ENCODE peak calls at places on chromosome 14, in ten cellular contexts. P is choroid plexus epithelial cell, F is fibroblast of mammary gland, L is HepG2, Q is fibroblast of lung, J is fibroblast of pulmonary artery, I is astrocyte of the spinal cord, S is NB4, V is sigmoid colon, M is LNCaP clone FGC. N is an unnamed sample.

GRCh38 chr14:36056846-36057245 is 119.7 kb downstream of the PTCSC3 start:
- DNase-seq in J (no peak), F (no peak), I (no peak), L (no peak), P (no peak), V (no peak), Q (no peak), S (no peak), M (no peak), N (no peak)

GRCh38 chr14:90281766-90282165 is 25.4 kb downstream of the PSMC1 start:
- DNase-seq in Q (peak), M (no peak), P (no peak), L (no peak), V (no peak), F (peak), I (no peak), S (no peak), J (no peak), N (no peak)

GRCh38 chr14:94058674-94059138 is 22.3 kb downstream of the DDX24 start:
- DNase-seq in V (no peak), M (no peak), F (no peak), P (no peak), I (no peak), J (no peak), S (no peak), Q (no peak), L (peak), N (no peak)

GRCh38 chr14:96271421-96271762 is 15.4 kb downstream of the BDKRB1 start:
- DNase-seq in M (no peak), F (no peak), L (no peak), Q (no peak), S (peak), I (no peak), P (no peak), J (no peak), V (no peak), N (no peak)

GRCh38 chr14:51564986-51565604 is 86.6 kb upstream of the FRMD6 start:
- DNase-seq in S (no peak), L (no peak), M (peak), V (no peak), Q (no peak), I (no peak), J (no peak), F (no peak), P (no peak), N (no peak)

GRCh38 chr14:31965735-31966598 is 111.1 kb upstream of the ARHGAP5 start:
- DNase-seq in I (no peak), P (peak), L (peak), M (no peak), J (no peak), S (no peak), V (no peak), F (no peak), Q (peak), N (no peak)

GRCh38 chr14:86357866-86358265 is 827.9 kb downstream of the FLRT2 start:
- DNase-seq in L (no peak), M (no peak), P (no peak), F (no peak), I (no peak), V (no peak), S (no peak), J (no peak), Q (no peak), N (no peak)

GRCh38 chr14:101726954-101727302 is 34.6 kb upstream of the PPP2R5C start:
- DNase-seq in L (no peak), Q (no peak), I (no peak), F (no peak), M (no peak), P (no peak), V (no peak), S (no peak), J (no peak), N (no peak)

GRCh38 chr14:71764701-71765347 is 167.4 kb upstream of the RGS6 start:
- DNase-seq in M (no peak), F (no peak), P (peak), V (no peak), J (no peak), S (no peak), Q (no peak), I (no peak), L (no peak), N (no peak)
- H3K4me3 ChIP-seq in M (no peak), F (no peak), P (peak), V (peak), J (peak), S (no peak), Q (peak), I (no peak), L (no peak), N (no peak)

GRCh38 chr14:99036594-99037293 is 235.3 kb downstream of the BCL11B start:
- DNase-seq in S (peak), M (no peak), V (no peak), L (no peak), I (no peak), P (no peak), J (no peak), Q (no peak), F (no peak), N (no peak)

GRCh38 chr14:99037777-99038176 is 234.2 kb downstream of the BCL11B start:
- DNase-seq in L (no peak), Q (no peak), J (no peak), S (peak), I (no peak), F (no peak), V (no peak), M (no peak), P (no peak), N (no peak)

GRCh38 chr14:99035268-99035667 is 236.7 kb downstream of the BCL11B start:
- DNase-seq in M (no peak), I (peak), S (peak), L (no peak), J (peak), F (peak), V (peak), Q (peak), P (no peak), N (peak)

GRCh38 chr14:99034711-99035171 is 237.3 kb downstream of the BCL11B start:
- DNase-seq in M (no peak), V (no peak), Q (no peak), J (no peak), I (no peak), P (no peak), L (no peak), F (no peak), S (peak), N (no peak)

GRCh38 chr14:99035712-99036593 is 236.0 kb downstream of the BCL11B start:
- DNase-seq in F (peak), L (peak), V (peak), M (no peak), I (peak), J (peak), P (peak), S (peak), Q (peak), N (peak)
- TF ChIP-seq CTCF in F (no peak), L (no peak), V (no peak), M (no peak), I (peak), J (no peak), P (no peak), S (no peak), Q (no peak), N (no peak)

GRCh38 chr14:54944737-54945391 is 42.2 kb upstream of the GCH1 start:
- DNase-seq in S (no peak), Q (no peak), M (no peak), J (no peak), I (no peak), V (no peak), F (no peak), P (no peak), L (peak), N (no peak)
- H3K4me3 ChIP-seq in S (no peak), Q (no peak), M (no peak), J (no peak), I (no peak), V (no peak), F (no peak), P (no peak), L (no peak), N (no peak)

DNA sequence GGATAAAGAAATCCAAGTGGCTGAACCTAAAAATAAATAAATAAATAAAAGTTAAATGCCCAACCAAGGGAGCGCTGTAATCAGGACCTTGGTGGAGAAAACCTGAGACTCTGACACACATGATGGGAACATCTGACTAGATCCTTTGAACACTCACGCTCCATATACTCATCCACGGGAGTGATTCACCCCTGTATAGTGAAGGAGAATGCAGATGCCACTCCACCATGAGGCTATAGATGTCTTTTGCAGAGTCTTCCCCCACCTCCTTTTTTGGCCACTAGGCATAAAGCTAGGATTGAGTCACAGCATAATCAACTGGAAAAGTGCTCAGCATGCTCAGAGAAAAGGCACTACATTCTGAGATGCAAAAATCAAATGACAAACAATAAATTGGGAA is 19.0 kb downstream of the ADAM20 start:
- DNase-seq in S (peak), I (no peak), J (no peak), L (no peak), M (no peak), Q (peak), V (no peak), F (peak), P (no peak), N (no peak)
- TF ChIP-seq CTCF in S (no peak), I (no peak), J (no peak), L (no peak), M (no peak), Q (no peak), V (no peak), F (no peak), P (no peak), N (no peak)

N was measured in astrocyte of the cerebellum.